ENCODE peak calls at places on chromosomes 6 and 20, in ten cellular contexts. Z, O, G, R, H, K, C, F, D and M are unnamed samples.

GRCh38 chr6:77466055-77467028 is 3.1 kb upstream of the HTR1B start:
- DNase-seq in Z (peak; percentile 15), O (no peak), G (no peak), R (no peak), H (peak; percentile 85), K (peak; percentile 77), C (no peak), F (peak; percentile 45), D (peak; percentile 30), M (no peak)

GRCh38 chr6:41732601-41733348 is 2.6 kb downstream of the TFEB start:
- DNase-seq in Z (no peak), O (no peak), G (no peak), R (no peak), H (no peak), K (no peak), C (peak; percentile 25), F (peak; percentile 14), D (peak; percentile 70), M (peak; percentile 87)

GRCh38 chr20:12591949-12592470 is 416.8 kb upstream of the SPTLC3 start:
- DNase-seq in Z (no peak), O (no peak), G (no peak), R (no peak), H (no peak), K (no peak), C (no peak), F (peak; percentile 85), D (no peak), M (no peak)

GRCh38 chr20:47360489-47361267 is 4.2 kb upstream of the ZMYND8 start:
- DNase-seq in Z (peak; percentile 51), O (peak; percentile 96), G (peak; percentile 60), R (peak; percentile 82), H (peak; percentile 88), K (peak; percentile 100), C (peak; percentile 97), F (peak; percentile 92), D (peak; percentile 77), M (peak; percentile 88)

GRCh38 chr6:46353450-46353998 is 137.7 kb downstream of the RCAN2 start:
- DNase-seq in Z (no peak), O (no peak), G (no peak), R (no peak), H (no peak), K (no peak), C (no peak), F (no peak), D (no peak), M (no peak)

GRCh38 chr20:19911810-19912382 is 105.3 kb upstream of the NAA20 start:
- DNase-seq in Z (no peak), O (no peak), G (no peak), R (no peak), H (no peak), K (no peak), C (no peak), F (no peak), D (no peak), M (no peak)

GRCh38 chr6:1481326-1481725 is 92.0 kb downstream of the FOXF2 start:
- DNase-seq in Z (peak; percentile 62), O (no peak), G (peak; percentile 34), R (no peak), H (no peak), K (no peak), C (no peak), F (no peak), D (no peak), M (no peak)

GRCh38 chr20:9903048-9903651 is 64.3 kb upstream of the PAK5 start:
- DNase-seq in Z (peak; percentile 18), O (no peak), G (peak; percentile 26), R (no peak), H (peak; percentile 26), K (peak; percentile 11), C (no peak), F (peak; percentile 6), D (no peak), M (no peak)

GRCh38 chr6:52641388-52641787 is 29.5 kb upstream of the TMEM14A start:
- DNase-seq in Z (no peak), O (no peak), G (no peak), R (no peak), H (no peak), K (no peak), C (no peak), F (no peak), D (no peak), M (no peak)

GRCh38 chr20:51326241-51326819 is 216.2 kb downstream of the NFATC2 start:
- DNase-seq in Z (peak; percentile 66), O (no peak), G (peak; percentile 54), R (no peak), H (peak; percentile 75), K (peak; percentile 39), C (no peak), F (peak; percentile 40), D (peak; percentile 44), M (no peak)

GRCh38 chr6:170178561-170179477 is 112.1 kb downstream of the DLL1 start:
- DNase-seq in Z (no peak), O (peak; percentile 92), G (no peak), R (no peak), H (no peak), K (peak; percentile 76), C (no peak), F (no peak), D (peak; percentile 51), M (peak; percentile 75)

GRCh38 chr6:56730663-56731529 is 88.2 kb upstream of the DST start:
- DNase-seq in Z (no peak), O (no peak), G (no peak), R (no peak), H (no peak), K (peak; percentile 83), C (no peak), F (no peak), D (no peak), M (no peak)

GRCh38 chr6:155274106-155274505 is 10.3 kb downstream of the CLDN20 start:
- DNase-seq in Z (no peak), O (no peak), G (no peak), R (no peak), H (no peak), K (no peak), C (no peak), F (no peak), D (no peak), M (no peak)

GRCh38 chr6:2962636-2963035 is 8.7 kb downstream of the SERPINB6 start:
- DNase-seq in Z (no peak), O (no peak), G (no peak), R (no peak), H (no peak), K (no peak), C (no peak), F (no peak), D (no peak), M (no peak)
- TF ChIP-seq POLR2A in Z (no peak), O (no peak), G (no peak), R (no peak), H (no peak), K (no peak), C (no peak), F (no peak), D (no peak), M (no peak)

DNA sequence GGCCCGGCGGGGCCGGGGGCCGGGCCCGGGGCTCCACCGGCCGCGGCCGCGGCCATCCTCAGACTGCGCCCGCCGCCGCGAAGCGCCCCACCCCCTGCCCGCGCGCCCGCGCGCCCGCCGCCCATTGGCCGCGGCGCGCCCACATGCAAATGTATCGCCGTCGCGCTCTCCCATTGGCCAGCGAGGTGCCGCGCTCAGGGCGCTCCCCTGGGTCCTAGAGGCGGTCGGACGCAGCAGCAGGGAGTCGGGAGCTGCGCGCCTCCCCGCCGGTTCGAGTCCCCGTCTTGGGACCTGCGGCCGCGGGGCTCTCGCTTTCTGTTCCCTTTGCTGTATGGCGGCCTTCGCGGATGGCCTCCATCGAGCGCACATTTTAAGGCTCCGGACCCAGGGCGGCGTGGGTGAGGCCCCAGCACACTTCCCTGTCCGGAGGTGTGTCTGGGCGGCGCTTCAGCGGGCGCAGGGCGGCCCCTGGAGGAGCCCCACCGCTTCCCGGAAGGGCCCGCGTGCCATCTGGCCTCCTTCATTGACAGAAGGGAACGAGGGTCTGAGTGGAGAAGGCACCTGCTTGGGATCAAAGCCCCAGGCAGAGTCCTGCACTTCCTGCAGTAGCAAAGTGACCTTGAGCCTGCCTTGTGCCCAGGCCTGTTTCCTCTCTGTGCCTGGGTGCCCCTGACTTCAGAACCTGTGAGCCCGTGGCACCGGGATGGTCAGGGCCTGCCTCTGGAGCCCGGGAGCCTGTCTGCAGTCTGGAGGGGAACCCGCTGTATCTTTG is at the start of gene CABLES2:
- DNase-seq in Z (peak; percentile 84), O (peak; percentile 98), G (peak; percentile 83), R (peak; percentile 93), H (peak; percentile 96), K (peak; percentile 89), C (peak; percentile 97), F (peak; percentile 94), D (peak; percentile 94), M (peak; percentile 94)
- TF ChIP-seq CTCF in Z (no peak), O (no peak), G (no peak), R (peak; percentile 47), H (peak; percentile 40), K (no peak), C (no peak), F (peak; percentile 36), D (no peak), M (peak; percentile 52)

GRCh38 chr6:147322299-147323162 is 118.3 kb downstream of the STXBP5 start:
- DNase-seq in Z (no peak), O (no peak), G (no peak), R (no peak), H (no peak), K (peak; percentile 4), C (no peak), F (no peak), D (no peak), M (no peak)
- TF ChIP-seq POLR2A in Z (no peak), O (no peak), G (no peak), R (no peak), H (no peak), K (no peak), C (no peak), F (no peak), D (no peak), M (no peak)

GRCh38 chr6:29424575-29424974 is 9.8 kb downstream of the OR12D1 start:
- DNase-seq in Z (no peak), O (no peak), G (no peak), R (no peak), H (no peak), K (no peak), C (no peak), F (no peak), D (no peak), M (no peak)

GRCh38 chr6:29425075-29425474 is 10.3 kb downstream of the OR12D1 start:
- DNase-seq in Z (no peak), O (no peak), G (no peak), R (no peak), H (no peak), K (no peak), C (no peak), F (no peak), D (no peak), M (no peak)

GRCh38 chr6:29424168-29424567 is 9.4 kb downstream of the OR12D1 start:
- DNase-seq in Z (no peak), O (no peak), G (no peak), R (no peak), H (no peak), K (no peak), C (no peak), F (no peak), D (no peak), M (no peak)

DNA sequence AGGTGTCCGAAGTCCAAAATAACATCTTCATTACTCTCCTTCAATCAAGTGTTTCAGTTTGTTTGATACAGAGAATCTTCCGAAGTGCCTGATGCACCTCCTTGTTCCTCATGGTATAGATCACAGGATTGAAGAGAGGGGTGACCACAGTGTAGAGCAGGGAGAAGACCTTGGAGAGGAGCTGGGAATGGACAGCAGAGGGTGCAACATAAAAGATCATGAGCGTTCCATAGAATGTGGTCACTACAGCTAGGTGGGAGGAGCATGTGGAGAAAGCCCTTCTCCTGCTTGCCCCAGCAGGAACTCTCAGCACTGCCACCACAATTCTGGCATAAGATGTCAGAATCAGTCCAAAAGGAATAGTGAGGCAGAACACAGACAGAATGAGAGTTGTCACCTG is 11.9 kb downstream of the OR12D1 start:
- DNase-seq in Z (no peak), O (no peak), G (no peak), R (no peak), H (no peak), K (no peak), C (no peak), F (no peak), D (no peak), M (no peak)
- TF ChIP-seq CTCF in Z (no peak), O (no peak), G (no peak), R (no peak), H (no peak), K (no peak), C (no peak), F (no peak), D (no peak), M (no peak)